ENCODE peak calls at places on chromosomes 13 and 19, in eight cellular contexts. Y is OCI-LY7; E is MM.1S; U is epithelial cell of esophagus; T is HL-60; W is thoracic aorta; J is naive thymus-derived CD4-positive, alpha-beta T cell; D is H7. Z is an unnamed sample.

GRCh38 chr19:19387108-19387507 is 18.4 kb upstream of the GATAD2A start:
- DNase-seq in D (no peak), J (no peak), T (no peak), E (no peak), Y (no peak), U (no peak), W (no peak), Z (no peak)

GRCh38 chr13:40271511-40271910 is 394.9 kb downstream of the FOXO1 start:
- DNase-seq in T (no peak), Y (peak), U (no peak), D (no peak), W (no peak), J (no peak), E (no peak), Z (no peak)

GRCh38 chr19:46069841-46070341 is 29.1 kb upstream of the IGFL4 start:
- DNase-seq in E (no peak), W (no peak), Y (no peak), J (no peak), D (no peak), U (peak), T (no peak), Z (no peak)

GRCh38 chr13:71714802-71715375 is 152.1 kb downstream of the DACH1 start:
- DNase-seq in J (no peak), W (no peak), E (no peak), U (no peak), D (no peak), T (no peak), Y (no peak), Z (no peak)

GRCh38 chr19:3285647-3286176 is 61.3 kb downstream of the CELF5 start:
- DNase-seq in E (no peak), T (no peak), W (no peak), D (peak), J (no peak), U (no peak), Y (no peak), Z (no peak)

GRCh38 chr13:106587787-106588186 is 19.9 kb upstream of the ARGLU1 start:
- DNase-seq in E (peak), J (no peak), W (no peak), T (no peak), Y (no peak), U (peak), D (no peak), Z (no peak)

GRCh38 chr19:21134934-21135366 is 6.9 kb upstream of the ZNF431 start:
- DNase-seq in W (no peak), T (peak), E (no peak), Y (no peak), U (no peak), D (no peak), J (no peak), Z (no peak)

GRCh38 chr19:15248648-15249559 is 16.7 kb upstream of the EPHX3 start:
- DNase-seq in J (no peak), Y (no peak), E (no peak), W (peak), D (no peak), U (peak), T (no peak), Z (no peak)

GRCh38 chr19:14434543-14435319 is 1.6 kb downstream of the PKN1 start:
- DNase-seq in Y (no peak), E (no peak), D (peak), T (peak), W (peak), J (no peak), U (peak), Z (no peak)

GRCh38 chr13:53310786-53311185 is 282.2 kb downstream of the OLFM4 start:
- DNase-seq in D (no peak), U (no peak), E (no peak), T (no peak), J (no peak), Y (no peak), W (no peak), Z (no peak)

GRCh38 chr19:51994048-51994644 is 7.5 kb upstream of the ZNF350 start:
- DNase-seq in Y (no peak), T (no peak), J (no peak), U (no peak), D (no peak), E (no peak), W (no peak), Z (no peak)

GRCh38 chr13:44188257-44188656 is 185.4 kb upstream of the SERP2 start:
- DNase-seq in D (no peak), J (no peak), T (no peak), Y (no peak), U (peak), W (no peak), E (no peak), Z (no peak)

GRCh38 chr13:98280176-98280510 is 103.1 kb upstream of the RNF113B start:
- DNase-seq in U (no peak), W (no peak), E (no peak), D (no peak), T (no peak), J (no peak), Y (no peak), Z (no peak)

GRCh38 chr19:49214701-49215100 is 57.1 kb downstream of the TRPM4 start:
- DNase-seq in T (no peak), Y (peak), W (no peak), E (peak), J (no peak), U (no peak), D (no peak), Z (no peak)

GRCh38 chr19:46487802-46488445 is 7.7 kb downstream of the PNMA8B start:
- DNase-seq in J (peak), U (peak), Y (peak), E (peak), T (peak), W (no peak), D (peak), Z (no peak)

GRCh38 chr19:48627865-48628314 is 8.6 kb downstream of the SPHK2 start:
- DNase-seq in Y (no peak), J (no peak), T (no peak), D (no peak), E (no peak), W (no peak), U (no peak), Z (no peak)

GRCh38 chr13:111893071-111893606 is 173.8 kb upstream of the SOX1 start:
- DNase-seq in D (peak), J (no peak), Y (no peak), U (no peak), T (no peak), E (no peak), W (no peak), Z (no peak)

GRCh38 chr19:34370983-34371382 is 6.0 kb downstream of the GPI start:
- DNase-seq in U (no peak), J (no peak), T (no peak), W (no peak), D (no peak), Y (no peak), E (no peak), Z (no peak)

DNA sequence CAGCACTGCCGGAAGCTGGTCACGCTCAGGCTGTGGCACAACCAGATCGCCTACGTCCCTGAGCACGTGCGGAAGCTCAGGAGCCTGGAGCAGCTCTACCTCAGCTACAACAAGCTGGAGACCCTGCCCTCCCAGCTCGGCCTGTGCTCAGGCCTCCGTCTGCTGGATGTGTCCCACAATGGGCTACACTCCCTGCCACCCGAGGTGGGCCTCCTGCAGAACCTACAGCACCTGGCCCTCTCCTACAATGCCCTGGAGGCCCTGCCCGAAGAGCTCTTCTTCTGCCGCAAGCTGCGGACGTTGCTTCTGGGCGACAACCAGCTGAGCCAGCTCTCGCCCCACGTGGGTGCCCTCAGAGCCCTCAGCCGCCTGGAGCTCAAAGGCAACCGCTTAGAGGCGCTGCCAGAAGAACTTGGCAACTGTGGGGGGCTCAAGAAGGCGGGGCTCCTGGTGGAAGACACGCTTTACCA is 3.2 kb upstream of the MAP2K7 start:
- DNase-seq in E (no peak), J (no peak), W (no peak), Y (no peak), T (no peak), U (no peak), D (peak), Z (no peak)
- H3K4me3 ChIP-seq in E (no peak), J (no peak), W (no peak), Y (no peak), T (no peak), U (no peak), D (no peak), Z (no peak)

GRCh38 chr13:77919351-77920294 is 992 bp upstream of the EDNRB start:
- DNase-seq in E (no peak), D (peak), U (peak), Y (no peak), T (peak), W (no peak), J (no peak), Z (no peak)
- H3K4me3 ChIP-seq in E (no peak), D (peak), U (no peak), Y (no peak), T (peak), W (peak), J (no peak), Z (peak)

GRCh38 chr13:50485979-50486935 is 357.2 kb downstream of the DLEU7 start:
- DNase-seq in U (no peak), Y (no peak), W (no peak), D (no peak), E (no peak), J (no peak), T (no peak), Z (no peak)
- H3K4me3 ChIP-seq in U (no peak), Y (no peak), W (no peak), D (no peak), E (no peak), J (no peak), T (no peak), Z (no peak)

DNA sequence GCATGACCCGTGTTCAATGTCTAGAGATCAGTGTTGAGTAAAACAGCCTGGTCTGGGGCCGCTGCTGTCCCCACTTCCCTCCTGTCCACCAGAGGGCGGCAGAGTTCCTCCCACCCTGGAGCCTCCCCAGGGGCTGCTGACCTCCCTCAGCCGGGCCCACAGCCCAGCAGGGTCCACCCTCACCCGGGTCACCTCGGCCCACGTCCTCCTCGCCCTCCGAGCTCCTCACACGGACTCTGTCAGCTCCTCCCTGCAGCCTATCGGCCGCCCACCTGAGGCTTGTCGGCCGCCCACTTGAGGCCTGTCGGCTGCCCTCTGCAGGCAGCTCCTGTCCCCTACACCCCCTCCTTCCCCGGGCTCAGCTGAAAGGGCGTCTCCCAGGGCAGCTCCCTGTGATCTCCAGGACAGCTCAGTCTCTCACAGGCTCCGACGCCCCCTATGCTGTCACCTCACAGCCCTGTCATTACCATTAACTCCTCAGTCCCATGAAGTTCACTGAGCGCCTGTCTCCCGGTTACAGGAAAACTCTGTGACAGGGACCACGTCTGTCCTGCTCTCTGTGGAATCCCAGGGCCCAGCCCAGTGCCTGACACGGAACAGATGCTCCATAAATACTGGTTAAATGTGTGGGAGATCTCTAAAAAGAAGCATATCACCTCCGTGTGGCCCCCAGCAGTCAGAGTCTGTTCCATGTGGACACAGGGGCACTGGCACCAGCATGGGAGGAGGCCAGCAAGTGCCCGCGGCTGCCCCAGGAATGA is 1.5 kb upstream of the CEACAM5 start:
- DNase-seq in D (peak), U (peak), T (peak), J (peak), E (peak), W (no peak), Y (peak), Z (no peak)
- H3K4me3 ChIP-seq in D (no peak), U (no peak), T (peak), J (peak), E (peak), W (no peak), Y (peak), Z (peak)

DNA sequence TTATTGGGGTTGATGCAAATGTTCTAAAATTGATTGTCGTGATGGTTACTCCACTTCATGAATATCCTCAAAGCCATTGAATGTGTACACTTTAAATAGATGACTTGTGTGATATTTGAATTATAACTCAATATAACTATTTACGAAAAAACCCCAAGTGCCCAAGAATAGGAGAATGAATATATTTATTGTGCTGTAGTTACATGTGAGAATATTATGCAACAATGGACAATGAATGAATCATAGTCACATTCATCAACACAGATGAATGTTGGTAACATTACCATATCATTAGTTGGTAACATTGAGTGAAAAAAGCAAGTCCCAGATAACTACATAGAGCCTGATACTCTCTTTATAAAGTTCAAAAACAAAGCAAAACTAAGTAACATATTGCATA is 127.8 kb upstream of the UBL3 start:
- DNase-seq in T (no peak), W (no peak), E (no peak), U (peak), J (no peak), D (no peak), Y (no peak), Z (no peak)
- H3K4me3 ChIP-seq in T (no peak), W (no peak), E (no peak), U (no peak), J (no peak), D (no peak), Y (no peak), Z (no peak)

Z was measured in esophagus squamous epithelium.